ENCODE peak calls at places on chromosomes 12 and 14, in six cellular contexts. P is AG09319; C is A549; L is GM19239; E is activated CD4-positive, CD25-positive, alpha-beta regulatory T cell treated with anti-CD3 and anti-CD28 coated beads, Interleukin-2, amount 50 U/mL, for 16 hours; I is endothelial cell. Y is an unnamed sample.

GRCh38 chr12:62631531-62632520 is 165.2 kb downstream of the MON2 start:
- DNase-seq in E (no peak), C (peak), I (peak), L (peak), P (peak), Y (peak)

GRCh38 chr12:71397433-71397954 is 42.1 kb upstream of the LGR5 start:
- DNase-seq in P (no peak), I (no peak), L (no peak), C (no peak), E (no peak), Y (peak)

GRCh38 chr12:66603981-66604380 is 74.9 kb downstream of the GRIP1 start:
- DNase-seq in C (no peak), P (no peak), L (no peak), E (no peak), I (no peak), Y (no peak)

GRCh38 chr14:71466942-71467341 is 465.3 kb upstream of the RGS6 start:
- DNase-seq in I (no peak), L (no peak), E (no peak), C (no peak), P (no peak), Y (no peak)

GRCh38 chr12:15206338-15206737 is 14.9 kb downstream of the RERG start:
- DNase-seq in I (no peak), C (no peak), E (no peak), P (no peak), L (no peak), Y (no peak)

GRCh38 chr12:52518574-52519469 is 1.4 kb downstream of the KRT5 start:
- DNase-seq in L (no peak), P (no peak), I (no peak), C (no peak), E (no peak), Y (no peak)

GRCh38 chr12:89325495-89325894 is 26.8 kb downstream of the DUSP6 start:
- DNase-seq in C (no peak), P (no peak), E (no peak), L (no peak), I (no peak), Y (no peak)

GRCh38 chr14:94125659-94126418 is 3.6 kb downstream of the IFI27L2 start:
- DNase-seq in E (no peak), C (no peak), P (no peak), I (no peak), L (no peak), Y (no peak)

GRCh38 chr12:33180921-33181320 is 258.7 kb downstream of the SYT10 start:
- DNase-seq in P (no peak), L (no peak), E (no peak), C (no peak), I (no peak), Y (no peak)

GRCh38 chr12:5887758-5888157 is 57.3 kb downstream of the ANO2 start:
- DNase-seq in E (no peak), P (no peak), L (no peak), C (no peak), I (no peak), Y (no peak)

GRCh38 chr12:104355630-104356029 is 52.1 kb downstream of the EID3 start:
- DNase-seq in I (no peak), C (no peak), E (no peak), L (no peak), P (no peak), Y (peak)

GRCh38 chr12:19972325-19973288 is 395.7 kb upstream of the PDE3A start:
- DNase-seq in E (no peak), I (no peak), P (no peak), L (no peak), C (no peak), Y (no peak)

GRCh38 chr12:101021911-101022388 is 188.1 kb downstream of the SLC5A8 start:
- DNase-seq in C (peak), P (peak), L (no peak), I (no peak), E (no peak), Y (peak)

GRCh38 chr12:81021131-81021530 is 56.7 kb upstream of the ACSS3 start:
- DNase-seq in I (no peak), L (no peak), E (no peak), C (no peak), P (no peak), Y (no peak)

GRCh38 chr12:116241157-116241772 is 36.2 kb downstream of the MED13L start:
- DNase-seq in E (no peak), L (no peak), P (no peak), C (no peak), I (no peak), Y (no peak)

GRCh38 chr12:89319606-89320005 is 32.7 kb downstream of the DUSP6 start:
- DNase-seq in I (no peak), L (no peak), P (no peak), E (no peak), C (no peak), Y (no peak)

GRCh38 chr12:1553987-1554982 is 40.1 kb downstream of the FBXL14 start:
- DNase-seq in C (no peak), P (no peak), E (no peak), I (no peak), L (peak), Y (no peak)

GRCh38 chr14:56208520-56208919 is 90.3 kb downstream of the PELI2 start:
- DNase-seq in L (no peak), I (no peak), E (no peak), P (no peak), C (no peak), Y (no peak)

GRCh38 chr12:90013409-90013808 is 304.8 kb upstream of the ATP2B1 start:
- DNase-seq in P (no peak), C (no peak), L (no peak), E (no peak), I (no peak), Y (no peak)

GRCh38 chr14:45247427-45247826 is 5.6 kb downstream of the MIS18BP1 start:
- DNase-seq in P (no peak), I (no peak), L (no peak), E (no peak), C (no peak), Y (no peak)

GRCh38 chr14:73740921-73741326 is 26.7 kb upstream of the PNMA1 start:
- DNase-seq in I (no peak), E (no peak), L (no peak), P (no peak), C (no peak), Y (peak)

GRCh38 chr12:38465020-38465419 is 148.4 kb downstream of the ALG10B start:
- DNase-seq in I (no peak), L (no peak), C (no peak), E (no peak), P (no peak), Y (no peak)

GRCh38 chr12:9587903-9588600 is 19.7 kb downstream of the KLRB1 start:
- DNase-seq in I (no peak), P (no peak), L (no peak), C (no peak), E (no peak), Y (no peak)

GRCh38 chr14:83042858-83043257 is 1509.2 kb upstream of the SEL1L start:
- DNase-seq in C (no peak), I (no peak), P (no peak), L (no peak), E (no peak), Y (no peak)

GRCh38 chr12:3944620-3945019 is 71.4 kb upstream of the PARP11 start:
- DNase-seq in L (no peak), I (no peak), P (no peak), E (no peak), C (no peak), Y (no peak)

GRCh38 chr12:62785941-62786559 is 148.9 kb downstream of the PPM1H start:
- DNase-seq in I (peak), L (no peak), C (peak), E (no peak), P (no peak), Y (peak)

GRCh38 chr14:87434680-87435079 is 558.3 kb downstream of the GALC start:
- DNase-seq in C (no peak), L (no peak), E (no peak), I (no peak), P (no peak), Y (no peak)

GRCh38 chr14:27927519-27927918 is 839.1 kb upstream of the FOXG1 start:
- DNase-seq in E (no peak), I (no peak), L (no peak), C (no peak), P (no peak), Y (no peak)

GRCh38 chr14:77961853-77962580 is 162.1 kb downstream of the ADCK1 start:
- DNase-seq in C (no peak), L (no peak), I (no peak), E (no peak), P (no peak), Y (no peak)

GRCh38 chr12:45587042-45587441 is 142.5 kb upstream of the ARID2 start:
- DNase-seq in I (no peak), E (no peak), P (no peak), L (no peak), C (no peak), Y (no peak)

GRCh38 chr12:102249073-102249854 is 51.6 kb upstream of the PMCH start:
- DNase-seq in I (no peak), L (no peak), P (no peak), E (no peak), C (no peak), Y (no peak)

GRCh38 chr12:52044284-52044983 is 6.8 kb upstream of the NR4A1 start:
- DNase-seq in P (peak), L (no peak), I (no peak), E (no peak), C (no peak), Y (peak)

GRCh38 chr12:11969437-11970154 is 101.1 kb upstream of the BCL2L14 start:
- DNase-seq in I (no peak), C (no peak), E (no peak), P (no peak), L (peak), Y (no peak)